ENCODE peak calls at places on chromosome X, in six cellular contexts. G is HCT116, A is SK-N-SH, Z is H1, F is GM12878, J is K562. O is an unnamed sample.

GRCh38 chrX:141439651-141440050 is 144.9 kb downstream of the SPANXA1 start:
- DNase-seq in J (no peak), F (no peak), G (no peak), Z (no peak), A (no peak), O (no peak)

GRCh38 chrX:13223868-13224555 is 95.8 kb downstream of the ATXN3L start:
- DNase-seq in J (no peak), Z (no peak), F (no peak), A (no peak), G (peak), O (peak)

GRCh38 chrX:38959736-38960534 is 158.7 kb downstream of the MID1IP1 start:
- DNase-seq in Z (no peak), F (no peak), A (no peak), G (no peak), J (no peak), O (no peak)

GRCh38 chrX:39845289-39845688 is 252.5 kb downstream of the BCOR start:
- DNase-seq in F (no peak), Z (no peak), G (no peak), A (no peak), J (no peak), O (no peak)

GRCh38 chrX:55489315-55490009 is at the start of gene USP51:
- DNase-seq in F (peak), G (no peak), Z (no peak), A (peak), J (peak), O (peak)

GRCh38 chrX:47619486-47620302 is at the start of gene SYN1:
- DNase-seq in F (no peak), A (peak), Z (peak), G (peak), J (peak), O (peak)

GRCh38 chrX:78708171-78708570 is 39.3 kb upstream of the LPAR4 start:
- DNase-seq in Z (peak), A (peak), G (no peak), J (peak), F (no peak), O (peak)

GRCh38 chrX:2652106-2652505 is 39.0 kb upstream of the CD99 start:
- DNase-seq in Z (no peak), A (no peak), G (no peak), F (no peak), J (no peak), O (no peak)

GRCh38 chrX:39559229-39559628 is 538.5 kb downstream of the BCOR start:
- DNase-seq in J (no peak), Z (no peak), F (no peak), A (no peak), G (no peak), O (no peak)

GRCh38 chrX:20988118-20988517 is 386.1 kb upstream of the CNKSR2 start:
- DNase-seq in J (no peak), A (no peak), G (no peak), Z (no peak), F (no peak), O (no peak)

GRCh38 chrX:7891928-7892327 is 35.3 kb downstream of the PNPLA4 start:
- DNase-seq in A (peak), Z (no peak), J (peak), F (no peak), G (no peak), O (no peak)

GRCh38 chrX:1027133-1027532 is 185.3 kb downstream of the CRLF2 start:
- DNase-seq in G (no peak), F (peak), A (no peak), J (no peak), Z (no peak), O (no peak)

GRCh38 chrX:13254076-13254785 is 65.6 kb downstream of the ATXN3L start:
- DNase-seq in F (peak), J (peak), Z (no peak), G (no peak), A (no peak), O (peak)

GRCh38 chrX:38347136-38347535 is 5.3 kb upstream of the OTC start:
- DNase-seq in A (no peak), F (no peak), Z (no peak), J (no peak), G (no peak), O (no peak)

GRCh38 chrX:108734426-108734825 is 1.9 kb downstream of the IRS4 start:
- DNase-seq in Z (no peak), G (no peak), F (no peak), J (no peak), A (peak), O (no peak)

GRCh38 chrX:10444204-10444603 is 176.2 kb downstream of the MID1 start:
- DNase-seq in F (no peak), A (no peak), J (peak), Z (no peak), G (no peak), O (peak)

GRCh38 chrX:129522184-129523059 is 868 bp downstream of the SMARCA1 start:
- DNase-seq in Z (no peak), F (no peak), A (peak), J (peak), G (peak), O (peak)

GRCh38 chrX:119266364-119266995 is 30.4 kb downstream of the PGRMC1 start:
- DNase-seq in G (peak), A (peak), J (peak), F (no peak), Z (no peak), O (peak)
- TF ChIP-seq JUND in G (no peak), A (no peak), J (no peak), F (no peak), Z (no peak), O (no peak)

GRCh38 chrX:128020701-128021100 is 31.5 kb downstream of the ACTRT1 start:
- DNase-seq in J (no peak), F (no peak), G (no peak), Z (no peak), A (no peak), O (peak)
- TF ChIP-seq JUND in J (no peak), F (no peak), G (no peak), Z (no peak), A (no peak), O (no peak)

GRCh38 chrX:48957827-48958634 is 624 bp upstream of the OTUD5 start:
- DNase-seq in Z (peak), J (peak), A (peak), G (peak), F (peak), O (peak)

GRCh38 chrX:48956728-48957414 is 536 bp downstream of the OTUD5 start:
- DNase-seq in A (no peak), F (no peak), G (no peak), J (no peak), Z (no peak), O (no peak)

GRCh38 chrX:48960291-48960690 is 2.9 kb upstream of the OTUD5 start:
- DNase-seq in Z (no peak), G (no peak), A (no peak), J (no peak), F (no peak), O (no peak)

GRCh38 chrX:48957477-48957826 is at the start of gene OTUD5:
- DNase-seq in A (peak), F (no peak), G (no peak), J (peak), Z (no peak), O (peak)

DNA sequence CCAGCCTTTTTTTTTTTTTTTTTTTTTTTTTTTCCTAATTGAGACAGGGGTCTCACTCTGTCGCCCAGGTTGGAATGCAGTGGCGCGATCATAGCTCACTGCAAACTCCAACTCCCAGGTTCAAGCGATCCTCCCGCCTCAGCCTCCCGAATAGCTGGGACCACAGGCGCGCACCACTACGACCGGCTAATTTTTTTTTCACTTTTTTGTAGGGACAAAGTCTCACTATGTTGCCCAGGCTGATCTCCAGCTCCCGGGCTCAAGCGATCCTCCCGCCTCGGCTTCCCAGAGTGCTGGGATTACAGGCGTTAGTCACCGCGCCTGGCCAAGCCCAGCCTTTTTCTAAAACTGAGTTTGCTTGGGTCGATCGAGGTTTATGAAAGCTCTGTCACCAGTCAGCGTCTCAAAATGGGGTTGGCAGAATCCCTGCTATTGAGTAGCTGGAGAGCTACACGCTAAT is 1.3 kb upstream of the OTUD5 start:
- DNase-seq in G (no peak), F (no peak), A (no peak), Z (no peak), J (peak), O (no peak)
- TF ChIP-seq JUND in G (no peak), F (no peak), A (no peak), Z (no peak), J (no peak), O (no peak)

GRCh38 chrX:75086731-75087195 is 69.3 kb downstream of the ABCB7 start:
- DNase-seq in A (no peak), G (no peak), Z (no peak), F (no peak), J (peak), O (no peak)
- TF ChIP-seq JUND in A (no peak), G (no peak), Z (no peak), F (no peak), J (no peak), O (no peak)

GRCh38 chrX:72479324-72480274 is 93.0 kb downstream of the HDAC8 start:
- DNase-seq in A (no peak), Z (no peak), G (no peak), J (no peak), F (no peak), O (no peak)
- TF ChIP-seq JUND in A (no peak), Z (no peak), G (no peak), J (no peak), F (no peak), O (no peak)

DNA sequence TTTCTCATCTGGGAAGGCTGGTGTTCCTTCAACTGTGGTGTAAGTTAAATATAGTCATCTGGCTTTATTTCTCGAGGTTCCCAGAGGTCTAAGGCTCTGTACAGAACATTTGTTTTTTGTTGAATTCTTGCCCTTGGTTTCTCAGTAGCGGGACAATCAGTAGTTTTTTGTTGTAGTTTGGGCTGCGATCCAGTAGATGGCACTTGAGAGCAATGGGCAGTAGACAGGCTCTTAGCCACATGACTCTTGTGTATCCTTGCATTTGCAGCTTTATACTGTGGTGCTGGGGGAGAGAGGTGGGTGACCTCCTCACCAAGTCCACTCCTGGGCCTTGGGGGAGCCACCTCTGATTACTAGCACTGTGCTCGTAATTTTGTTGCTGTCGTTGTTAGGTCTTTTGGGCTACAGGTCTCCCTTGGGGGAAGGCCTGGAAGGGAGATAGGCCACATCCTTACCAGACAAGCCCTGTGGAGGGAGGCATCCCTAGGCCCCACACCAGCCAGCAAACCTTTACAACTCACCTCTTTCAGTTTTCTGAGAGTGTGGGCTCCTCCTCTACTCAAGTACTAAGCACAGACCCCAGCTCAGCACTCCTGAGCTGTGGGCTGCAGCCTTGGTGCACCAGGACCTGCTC is 8.1 kb downstream of the ETDB start:
- DNase-seq in A (peak), F (no peak), Z (no peak), G (peak), J (peak), O (no peak)
- TF ChIP-seq JUND in A (no peak), F (no peak), Z (no peak), G (no peak), J (no peak), O (no peak)

GRCh38 chrX:149493567-149494562 is 11.2 kb downstream of the IDS start:
- DNase-seq in G (no peak), J (peak), Z (no peak), F (no peak), A (no peak), O (no peak)
- TF ChIP-seq JUND in G (no peak), J (no peak), Z (no peak), F (no peak), A (no peak), O (no peak)

GRCh38 chrX:121000589-121000988 is 15.0 kb upstream of the CT47A1 start:
- DNase-seq in J (peak), A (peak), Z (no peak), F (peak), G (peak), O (peak)
- TF ChIP-seq JUND in J (no peak), A (no peak), Z (no peak), F (no peak), G (no peak), O (no peak)

DNA sequence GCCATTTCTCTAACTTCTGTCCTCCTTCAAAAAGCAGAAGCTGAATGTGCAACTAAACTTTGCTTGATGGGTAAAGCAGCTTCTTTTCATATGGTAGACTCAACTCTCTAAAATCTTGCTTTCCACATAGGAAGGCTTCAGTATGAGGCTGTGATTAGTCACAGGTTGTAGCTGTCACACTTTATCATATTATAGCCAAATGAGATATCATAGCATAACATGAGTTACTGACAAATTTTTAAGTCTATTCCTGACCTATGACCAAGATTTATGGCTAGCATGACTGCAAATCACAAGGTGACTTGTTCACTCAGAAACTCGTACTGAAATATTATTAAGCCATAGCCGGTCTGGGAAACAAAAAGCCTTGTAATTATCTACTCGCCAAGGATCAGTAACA is 998.6 kb downstream of the RPA4 start:
- DNase-seq in J (no peak), F (no peak), A (no peak), G (no peak), Z (no peak), O (no peak)
- TF ChIP-seq JUND in J (no peak), F (no peak), A (peak), G (no peak), Z (no peak), O (no peak)

DNA sequence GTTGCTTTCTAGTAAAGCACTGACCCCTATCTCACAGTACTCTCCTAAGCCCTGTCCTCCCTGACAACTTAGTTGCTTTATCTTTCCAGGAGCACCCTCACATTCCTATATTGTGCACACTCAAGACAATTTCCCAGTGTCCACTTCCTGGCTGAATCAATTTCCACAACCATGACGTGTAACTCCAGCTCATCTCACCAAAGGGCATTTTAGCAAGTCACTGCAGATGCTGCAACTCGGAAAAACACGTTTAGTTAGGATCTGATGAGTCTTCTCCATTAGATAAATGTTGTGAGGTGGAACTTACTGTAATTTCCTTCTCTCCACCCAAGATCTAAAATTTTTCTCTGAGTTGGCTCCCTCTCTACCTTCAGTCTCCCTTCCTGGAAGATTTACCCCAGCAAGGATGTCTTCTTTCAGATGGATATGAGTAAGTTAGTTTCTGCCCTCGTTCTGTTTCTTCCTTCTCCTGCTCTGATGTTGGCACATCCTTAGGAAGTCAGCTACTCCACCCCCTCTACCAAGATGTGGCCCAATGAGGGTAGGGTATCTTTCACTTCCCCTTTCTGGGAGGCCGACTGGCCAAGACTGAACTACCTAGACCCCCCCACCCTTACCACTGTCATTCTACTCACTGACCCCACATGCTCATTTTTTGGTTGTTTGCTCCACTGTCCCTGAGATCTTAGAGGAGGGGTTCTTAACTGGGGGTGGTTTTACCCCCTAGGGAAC is 28.7 kb upstream of the IL13RA1 start:
- DNase-seq in J (no peak), Z (no peak), F (no peak), A (no peak), G (no peak), O (no peak)
- TF ChIP-seq JUND in J (no peak), Z (no peak), F (no peak), A (no peak), G (no peak), O (no peak)

O was measured in T47D.